ENCODE peak calls at places on chromosomes 3 and 15, in five cellular contexts. N, T, J, X and D are unnamed samples.

GRCh38 chr3:40864146-40864782 is 335.0 kb upstream of the CTNNB1 start:
- DNase-seq in J (no peak), N (peak), T (no peak), X (no peak), D (no peak)

GRCh38 chr3:128247841-128248240 is 94.6 kb downstream of the EEFSEC start:
- DNase-seq in T (no peak), J (no peak), X (no peak), N (no peak), D (no peak)

GRCh38 chr15:60584355-60585023 is 105.5 kb upstream of the ICE2 start:
- DNase-seq in J (peak), N (no peak), T (no peak), X (no peak), D (no peak)

GRCh38 chr3:50352762-50353161 is 2.1 kb downstream of the CYB561D2 start:
- DNase-seq in T (no peak), X (no peak), N (no peak), J (peak), D (peak)

GRCh38 chr3:15360786-15361493 is 28.6 kb upstream of the SH3BP5 start:
- DNase-seq in J (peak), X (peak), T (peak), N (peak), D (no peak)

GRCh38 chr3:10992946-10993728 is 589 bp downstream of the SLC6A1 start:
- DNase-seq in T (no peak), J (no peak), N (no peak), X (no peak), D (no peak)

GRCh38 chr3:179265092-179265491 is 14.2 kb upstream of the KCNMB3 start:
- DNase-seq in T (no peak), X (no peak), J (no peak), N (no peak), D (no peak)

GRCh38 chr15:40593130-40593529 is 919 bp upstream of the KNL1 start:
- DNase-seq in J (no peak), T (no peak), N (no peak), X (no peak), D (no peak)

GRCh38 chr3:46908294-46908985 is 30.9 kb downstream of the PTH1R start:
- DNase-seq in J (peak), N (peak), X (peak), T (no peak), D (peak)

GRCh38 chr3:140903196-140903595 is 38.4 kb upstream of the SLC25A36 start:
- DNase-seq in N (no peak), X (no peak), T (no peak), J (peak), D (peak)

GRCh38 chr15:73866881-73867410 is 6.4 kb upstream of the TBC1D21 start:
- DNase-seq in N (no peak), X (no peak), J (no peak), T (no peak), D (no peak)

GRCh38 chr3:44513513-44513912 is 36.0 kb upstream of the ZNF445 start:
- DNase-seq in T (no peak), N (no peak), X (no peak), J (no peak), D (no peak)

GRCh38 chr3:135040321-135041110 is 245.5 kb downstream of the EPHB1 start:
- DNase-seq in X (no peak), N (no peak), T (no peak), J (no peak), D (no peak)

GRCh38 chr3:116005404-116005803 is 382.1 kb downstream of the GAP43 start:
- DNase-seq in T (no peak), X (peak), N (no peak), J (peak), D (peak)

GRCh38 chr3:34206996-34207395 is 408.6 kb downstream of the PDCD6IP start:
- DNase-seq in X (no peak), T (no peak), J (no peak), N (peak), D (no peak)

GRCh38 chr3:109385442-109386318 is 48.3 kb upstream of the DPPA4 start:
- DNase-seq in J (no peak), X (no peak), T (no peak), N (no peak), D (no peak)

GRCh38 chr3:156535162-156535627 is 19.7 kb downstream of the SSR3 start:
- DNase-seq in X (peak), T (peak), N (peak), J (peak), D (peak)

GRCh38 chr15:67110958-67111864 is 45.8 kb downstream of the SMAD3 start:
- DNase-seq in T (no peak), J (peak), N (no peak), X (no peak), D (no peak)

GRCh38 chr3:81684739-81685395 is 76.6 kb downstream of the GBE1 start:
- DNase-seq in N (no peak), J (peak), T (no peak), X (peak), D (peak)

GRCh38 chr15:61702224-61703120 is 357.8 kb downstream of the VPS13C start:
- DNase-seq in X (peak), T (no peak), J (no peak), N (no peak), D (peak)

GRCh38 chr15:67601008-67601620 is 58.6 kb downstream of the MAP2K5 start:
- DNase-seq in J (no peak), X (peak), N (no peak), T (no peak), D (peak)

GRCh38 chr3:156626104-156626503 is 48.3 kb upstream of the TIPARP start:
- DNase-seq in N (no peak), T (peak), J (no peak), X (no peak), D (peak)

GRCh38 chr3:66195347-66195783 is 25.4 kb upstream of the SLC25A26 start:
- DNase-seq in X (peak), N (peak), J (peak), T (no peak), D (peak)

GRCh38 chr3:22103423-22103822 is 352.4 kb upstream of the ZNF385D start:
- DNase-seq in J (no peak), N (no peak), X (no peak), T (no peak), D (no peak)

GRCh38 chr3:77254967-77255831 is 215.3 kb downstream of the ROBO2 start:
- DNase-seq in T (peak), J (peak), X (peak), N (peak), D (peak)

GRCh38 chr15:29475096-29475495 is 205.5 kb upstream of the NSMCE3 start:
- DNase-seq in T (no peak), X (no peak), N (no peak), J (no peak), D (no peak)

GRCh38 chr3:196661400-196661799 is 21.9 kb downstream of the NRROS start:
- DNase-seq in J (no peak), X (no peak), N (no peak), T (no peak), D (no peak)

GRCh38 chr15:28274635-28275034 is 47.3 kb downstream of the HERC2 start:
- DNase-seq in X (no peak), J (no peak), N (no peak), T (no peak), D (no peak)

GRCh38 chr15:28271697-28272250 is 50.2 kb downstream of the HERC2 start:
- DNase-seq in J (no peak), T (no peak), N (no peak), X (no peak), D (no peak)

GRCh38 chr15:28273468-28273867 is 48.5 kb downstream of the HERC2 start:
- DNase-seq in J (no peak), N (peak), X (peak), T (no peak), D (no peak)

GRCh38 chr15:28274211-28274610 is 47.8 kb downstream of the HERC2 start:
- DNase-seq in N (no peak), T (no peak), X (no peak), J (no peak), D (no peak)

DNA sequence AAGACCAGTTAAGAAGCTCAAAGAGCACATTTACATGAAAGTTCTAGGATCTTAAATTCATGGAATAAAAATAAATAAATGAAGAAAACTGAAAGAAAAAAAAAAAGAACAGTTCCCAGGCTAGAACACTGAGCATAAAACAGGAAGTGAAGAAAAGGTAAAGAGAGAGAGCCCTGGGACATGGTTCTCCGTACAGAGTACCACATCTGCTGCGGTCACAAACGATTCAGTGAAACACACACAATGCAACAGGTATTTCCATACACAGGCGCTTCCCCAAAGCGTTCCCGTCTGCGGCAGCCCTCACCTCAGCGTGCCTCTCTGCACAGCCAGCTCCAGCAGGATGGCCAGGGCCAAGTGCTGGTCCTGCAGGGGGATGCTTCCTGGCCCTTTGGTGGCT is 49.4 kb downstream of the HERC2 start:
- DNase-seq in T (no peak), X (no peak), N (no peak), J (no peak), D (no peak)
- H3K27ac ChIP-seq in T (no peak), X (no peak), N (no peak), J (no peak), D (no peak)

GRCh38 chr3:7646851-7647250 is 785.9 kb downstream of the GRM7 start:
- DNase-seq in X (no peak), N (no peak), T (no peak), J (no peak), D (no peak)

GRCh38 chr3:7651213-7651612 is 790.3 kb downstream of the GRM7 start:
- DNase-seq in N (no peak), X (no peak), J (no peak), T (no peak), D (no peak)

DNA sequence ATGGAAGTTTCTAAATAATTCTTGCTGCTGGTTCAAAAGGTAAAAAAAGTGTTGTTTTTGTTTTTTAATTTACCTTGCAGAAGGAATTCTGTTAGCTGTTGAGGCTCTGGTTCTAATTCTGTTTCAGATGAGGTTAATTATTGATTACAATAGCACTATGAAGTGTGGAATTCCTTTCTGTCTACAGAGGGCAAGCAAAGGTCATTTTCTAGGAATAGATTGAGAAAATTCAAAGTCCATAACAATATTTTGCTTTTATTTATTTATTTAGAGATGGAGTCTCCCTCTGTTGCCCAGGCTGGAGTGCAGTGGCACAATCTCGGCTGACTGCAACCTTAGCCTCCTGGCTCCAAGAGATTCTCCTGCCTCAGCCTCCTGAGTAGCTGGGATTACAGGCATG is 789.6 kb downstream of the GRM7 start:
- DNase-seq in N (no peak), X (no peak), T (no peak), J (no peak), D (no peak)
- H3K4me3 ChIP-seq in N (no peak), X (no peak), T (no peak), J (no peak), D (no peak)

GRCh38 chr15:90189781-90190467 is 11.2 kb upstream of the SEMA4B start:
- DNase-seq in X (no peak), T (no peak), J (no peak), N (no peak), D (no peak)
- H3K27ac ChIP-seq in X (no peak), T (peak), J (no peak), N (no peak), D (no peak)

DNA sequence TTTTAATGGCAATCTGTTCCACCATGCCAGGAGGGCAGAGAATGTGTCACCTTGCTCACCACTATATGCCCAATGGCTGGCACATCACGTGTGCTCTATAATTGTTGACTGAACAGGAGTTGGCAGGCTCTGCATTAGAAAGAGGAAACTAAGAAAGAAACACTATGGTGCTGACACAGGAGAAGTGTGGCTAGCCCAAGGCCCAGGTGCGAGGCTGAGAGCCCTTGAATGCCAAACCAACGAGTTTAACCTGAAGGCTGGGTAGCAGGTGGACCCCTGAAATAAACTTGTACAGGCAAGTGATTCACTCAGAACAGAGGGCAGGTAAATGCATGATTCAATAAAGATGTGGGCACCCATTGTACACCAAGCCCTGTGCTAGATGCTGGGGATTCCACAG is 2.4 kb downstream of the CHCHD4 start:
- DNase-seq in N (no peak), T (no peak), X (no peak), J (no peak), D (no peak)
- H3K4me3 ChIP-seq in N (no peak), T (peak), X (no peak), J (no peak), D (peak)

DNA sequence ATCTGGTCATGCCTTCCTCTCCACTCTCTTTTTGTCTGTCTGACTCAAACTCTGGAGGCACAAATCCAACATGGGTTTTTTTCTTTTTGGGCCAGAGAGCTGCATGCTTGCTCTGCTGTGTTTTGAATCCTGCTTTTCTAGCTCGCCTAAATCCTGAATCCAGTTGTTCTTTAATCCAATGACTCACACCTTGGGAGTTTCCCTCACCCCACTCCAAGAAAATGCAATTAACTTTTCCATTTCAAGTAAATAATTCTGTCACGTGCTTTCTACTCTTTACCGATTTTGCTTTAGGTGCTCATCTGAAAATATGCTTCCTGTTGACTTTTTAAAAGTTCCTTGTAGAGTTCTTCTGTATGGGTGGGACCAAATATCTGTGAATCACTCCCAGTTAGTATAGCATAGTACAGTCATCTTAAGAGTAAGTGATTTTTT is 47.6 kb downstream of the SLMAP start:
- DNase-seq in X (peak), J (peak), T (no peak), N (peak), D (peak)
- H3K27ac ChIP-seq in X (no peak), J (peak), T (no peak), N (peak), D (peak)

GRCh38 chr3:58177747-58178527 is 32.8 kb downstream of the DNASE1L3 start:
- DNase-seq in N (peak), J (peak), X (peak), T (peak), D (peak)
- H3K4me3 ChIP-seq in N (peak), J (peak), X (peak), T (peak), D (peak)

GRCh38 chr3:139202226-139202958 is 141.4 kb upstream of the MRPS22 start:
- DNase-seq in J (no peak), T (peak), N (no peak), X (no peak), D (peak)
- H3K27ac ChIP-seq in J (no peak), T (no peak), N (no peak), X (no peak), D (no peak)

GRCh38 chr3:163315786-163316185 is 1762.5 kb downstream of the SI start:
- DNase-seq in J (no peak), N (no peak), T (no peak), X (no peak), D (peak)
- H3K4me3 ChIP-seq in J (no peak), N (no peak), T (no peak), X (no peak), D (no peak)